ENCODE peak calls at places on chromosomes 11 and 22, in nine cellular contexts. E is nucleus accumbens; J is upper lobe of right lung; R is CD8-positive, alpha-beta memory T cell; K is SIG-M5; Q is vagina; T is NCI-H446; M is RKO; N is foreskin melanocyte. B is an unnamed sample.

GRCh38 chr11:12201016-12201985 is 90.9 kb downstream of the MICAL2 start:
- DNase-seq in E (no peak), J (peak), R (no peak), K (no peak), Q (no peak), T (no peak), M (no peak), N (no peak), B (no peak)

GRCh38 chr11:77267910-77268309 is 33.6 kb downstream of the GDPD4 start:
- DNase-seq in E (no peak), J (no peak), R (no peak), K (no peak), Q (no peak), T (no peak), M (no peak), N (no peak), B (no peak)

GRCh38 chr11:64593156-64594105 is 2.4 kb downstream of the SLC22A12 start:
- DNase-seq in E (no peak), J (peak), R (no peak), K (no peak), Q (no peak), T (no peak), M (no peak), N (no peak), B (no peak)

GRCh38 chr11:102237096-102237735 is 80.1 kb upstream of the BIRC3 start:
- DNase-seq in E (no peak), J (no peak), R (no peak), K (no peak), Q (no peak), T (no peak), M (peak), N (no peak), B (no peak)

GRCh38 chr11:134613646-134614045 is 201.6 kb upstream of the B3GAT1 start:
- DNase-seq in E (no peak), J (no peak), R (no peak), K (no peak), Q (peak), T (no peak), M (no peak), N (no peak), B (no peak)

GRCh38 chr11:61007383-61007970 is 36.0 kb downstream of the CD6 start:
- DNase-seq in E (no peak), J (peak), R (no peak), K (no peak), Q (no peak), T (no peak), M (no peak), N (no peak), B (no peak)

GRCh38 chr11:72820439-72821139 is 6.4 kb downstream of the ATG16L2 start:
- DNase-seq in E (no peak), J (peak), R (no peak), K (no peak), Q (no peak), T (no peak), M (no peak), N (no peak), B (no peak)

GRCh38 chr11:85114786-85115185 is 512.4 kb downstream of the DLG2 start:
- DNase-seq in E (no peak), J (no peak), R (no peak), K (no peak), Q (no peak), T (no peak), M (no peak), N (peak), B (no peak)

GRCh38 chr11:2266586-2267305 is 3.6 kb downstream of the ASCL2 start:
- DNase-seq in E (no peak), J (no peak), R (no peak), K (no peak), Q (no peak), T (no peak), M (no peak), N (no peak), B (no peak)

GRCh38 chr11:5505363-5506048 is 4.3 kb downstream of the UBQLN3 start:
- DNase-seq in E (no peak), J (no peak), R (no peak), K (no peak), Q (no peak), T (no peak), M (no peak), N (no peak), B (no peak)

GRCh38 chr11:1888811-1889526 is 2.7 kb downstream of the PRR33 start:
- DNase-seq in E (no peak), J (peak), R (peak), K (no peak), Q (no peak), T (no peak), M (no peak), N (no peak), B (no peak)

GRCh38 chr22:17266261-17266971 is 47.2 kb upstream of the ADA2 start:
- DNase-seq in E (no peak), J (no peak), R (no peak), K (no peak), Q (no peak), T (peak), M (no peak), N (no peak), B (no peak)

GRCh38 chr11:132024587-132025295 is 654.3 kb downstream of the NTM start:
- DNase-seq in E (no peak), J (no peak), R (no peak), K (no peak), Q (no peak), T (no peak), M (peak), N (no peak), B (no peak)

GRCh38 chr11:111977141-111978027 is 40.2 kb downstream of the DIXDC1 start:
- DNase-seq in E (peak), J (peak), R (no peak), K (no peak), Q (no peak), T (no peak), M (no peak), N (no peak), B (no peak)

GRCh38 chr11:20647976-20648565 is 21.3 kb upstream of the NELL1 start:
- DNase-seq in E (peak), J (no peak), R (no peak), K (no peak), Q (no peak), T (peak), M (peak), N (peak), B (no peak)

GRCh38 chr11:57798905-57799559 is 37.4 kb downstream of the CTNND1 start:
- DNase-seq in E (no peak), J (no peak), R (no peak), K (no peak), Q (no peak), T (no peak), M (no peak), N (no peak), B (no peak)

GRCh38 chr11:58965246-58965985 is 26.1 kb downstream of the GLYATL1 start:
- DNase-seq in E (no peak), J (no peak), R (no peak), K (no peak), Q (no peak), T (no peak), M (no peak), N (no peak), B (no peak)

GRCh38 chr22:35310556-35311550 is 11.2 kb downstream of the TOM1 start:
- DNase-seq in E (no peak), J (peak), R (no peak), K (no peak), Q (no peak), T (no peak), M (no peak), N (no peak), B (no peak)